ENCODE peak calls at places on chromosomes 16 and 17, in seven cellular contexts. P is thoracic aorta; D is body of pancreas; A is A549; B is CD8-positive, alpha-beta T cell; X is uterus; O is upper lobe of right lung. Q is an unnamed sample. For H3K9me3 and H3K4me1, the result is how much of the 10 kb centered on the place peaks cover.

GRCh38 chr16:77424841-77425604 is 9.8 kb downstream of the ADAMTS18 start:
- DNase-seq in P (no peak), B (no peak), D (no peak), A (no peak), X (no peak), O (no peak), Q (no peak)

GRCh38 chr16:85002643-85003042 is 8.7 kb downstream of the ZDHHC7 start:
- DNase-seq in P (no peak), B (no peak), D (no peak), A (no peak), X (no peak), O (peak), Q (no peak)

GRCh38 chr17:39118674-39119419 is 32.6 kb downstream of the PLXDC1 start:
- DNase-seq in P (no peak), B (no peak), X (no peak), A (no peak), O (no peak), D (no peak), Q (peak)

GRCh38 chr17:32610027-32610650 is 123.3 kb downstream of the CDK5R1 start:
- DNase-seq in X (no peak), P (no peak), A (no peak), D (no peak), B (no peak), O (no peak), Q (no peak)

GRCh38 chr17:81456091-81456490 is 56.5 kb downstream of the ACTG1 start:
- DNase-seq in D (no peak), O (no peak), P (no peak), B (no peak), A (no peak), X (no peak), Q (no peak)

GRCh38 chr17:81601525-81602120 is 35.3 kb downstream of the NPLOC4 start:
- DNase-seq in X (no peak), P (no peak), D (peak), B (peak), O (no peak), A (peak), Q (peak)

GRCh38 chr16:1778200-1779179 is 3.9 kb downstream of the SPSB3 start:
- DNase-seq in D (no peak), X (no peak), P (no peak), B (no peak), O (no peak), A (no peak), Q (no peak)

GRCh38 chr16:26859086-26859485 is 207.6 kb upstream of the C16orf82 start:
- DNase-seq in O (no peak), P (no peak), A (no peak), X (no peak), D (no peak), B (no peak), Q (no peak)

GRCh38 chr17:50891577-50891989 is 25.4 kb upstream of the TOB1 start:
- DNase-seq in X (no peak), D (no peak), A (no peak), O (no peak), B (no peak), P (no peak), Q (no peak)

GRCh38 chr16:35689764-35690163 is 2230.4 kb downstream of the TP53TG3F start:
- DNase-seq in B (no peak), X (no peak), D (no peak), P (no peak), O (no peak), A (no peak), Q (no peak)
- H3K9me3 ChIP-seq in B (under half), X (under half), D (under half), P (under half), O (under half), A (under half), Q (under half)

GRCh38 chr17:29588561-29589411 is 662 bp downstream of the GIT1 start:
- DNase-seq in D (peak), B (peak), X (peak), O (peak), A (peak), P (no peak), Q (peak)

GRCh38 chr17:29585080-29585751 is 4.2 kb downstream of the GIT1 start:
- DNase-seq in B (peak), A (no peak), P (no peak), O (no peak), D (no peak), X (peak), Q (peak)

GRCh38 chr17:29588017-29588557 is 1.4 kb downstream of the GIT1 start:
- DNase-seq in B (no peak), X (no peak), D (no peak), P (no peak), O (no peak), A (no peak), Q (peak)

GRCh38 chr17:29587591-29587990 is 1.9 kb downstream of the GIT1 start:
- DNase-seq in X (no peak), A (no peak), O (no peak), B (no peak), D (no peak), P (no peak), Q (no peak)

GRCh38 chr17:29586676-29587469 is 2.6 kb downstream of the GIT1 start:
- DNase-seq in X (peak), A (no peak), D (no peak), B (no peak), P (no peak), O (no peak), Q (no peak)
- H3K4me1 ChIP-seq in X (under half), A (under half), D (under half), B (half or more), P (under half), O (under half), Q (half or more)

GRCh38 chr17:77315551-77316190 is 174.9 kb downstream of the SEC14L1 start:
- DNase-seq in A (no peak), P (no peak), D (no peak), B (no peak), O (peak), X (no peak), Q (peak)
- H3K4me3 ChIP-seq in A (no peak), P (peak), D (no peak), B (no peak), O (no peak), X (no peak), Q (no peak)

DNA sequence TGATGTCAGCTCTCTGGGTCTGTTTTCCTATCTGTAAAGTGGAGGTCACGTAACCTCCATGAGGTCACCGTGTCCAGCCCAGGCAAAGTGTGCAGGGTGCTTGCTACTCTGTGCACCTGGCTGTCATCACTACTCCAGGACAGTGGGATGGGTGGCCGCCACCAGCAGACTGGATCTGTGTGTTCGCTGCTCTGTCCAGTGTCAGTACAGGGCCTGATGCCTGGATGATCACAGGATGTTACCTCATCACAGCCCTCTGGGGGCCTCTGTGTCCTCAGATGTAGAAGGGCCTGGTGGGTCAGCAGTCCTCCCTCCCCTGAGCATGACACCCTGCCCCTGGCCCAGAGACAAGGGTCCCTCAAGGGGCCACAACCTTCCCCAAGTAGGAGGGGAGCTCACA is 80.0 kb downstream of the KCNJ18 start:
- DNase-seq in B (no peak), X (no peak), D (no peak), A (no peak), O (no peak), P (no peak), Q (no peak)
- H3K9me3 ChIP-seq in B (under half), X (under half), D (under half), A (under half), O (under half), P (under half), Q (under half)

Q was measured in OCI-LY7.